ENCODE peak calls at places on chromosomes 12 and 14, in nine cellular contexts. D is uterus, R is AG09309, N is transverse colon, A is ovary, S is fibroblast of mammary gland, E is mammary epithelial cell, Q is vagina, I is testis. P is an unnamed sample.

GRCh38 chr12:103839103-103839502 is 1.9 kb downstream of the NT5DC3 start:
- DNase-seq in N (no peak), S (no peak), A (no peak), E (no peak), I (peak), D (no peak), Q (no peak), R (no peak), P (peak)

GRCh38 chr12:46089414-46090162 is 99.2 kb upstream of the SCAF11 start:
- DNase-seq in S (no peak), R (no peak), I (no peak), A (no peak), Q (no peak), E (peak), N (no peak), D (no peak), P (no peak)

GRCh38 chr14:102949801-102950451 is 27.5 kb downstream of the AMN start:
- DNase-seq in D (no peak), N (no peak), S (no peak), Q (no peak), E (no peak), R (no peak), A (no peak), I (no peak), P (no peak)

GRCh38 chr14:78790262-78790661 is 620.1 kb downstream of the NRXN3 start:
- DNase-seq in E (no peak), A (no peak), I (no peak), D (no peak), N (no peak), Q (no peak), R (no peak), S (peak), P (no peak)

GRCh38 chr12:41142376-41142775 is 45.7 kb upstream of the PDZRN4 start:
- DNase-seq in Q (no peak), R (no peak), S (no peak), A (no peak), D (no peak), I (no peak), E (no peak), N (no peak), P (no peak)

GRCh38 chr12:76201758-76202157 is 117.3 kb upstream of the NAP1L1 start:
- DNase-seq in N (no peak), S (peak), R (no peak), I (no peak), A (no peak), E (no peak), Q (no peak), D (no peak), P (no peak)

GRCh38 chr12:112389228-112389627 is 7.0 kb upstream of the HECTD4 start:
- DNase-seq in D (no peak), Q (no peak), S (no peak), N (no peak), I (no peak), A (no peak), E (no peak), R (no peak), P (no peak)

GRCh38 chr12:89243786-89244185 is 108.5 kb downstream of the DUSP6 start:
- DNase-seq in R (no peak), E (no peak), A (no peak), N (no peak), D (no peak), I (no peak), S (peak), Q (no peak), P (peak)

GRCh38 chr12:47800582-47800981 is 19.1 kb downstream of the HDAC7 start:
- DNase-seq in R (no peak), S (no peak), I (no peak), A (no peak), E (no peak), N (no peak), D (no peak), Q (no peak), P (no peak)

GRCh38 chr12:51163795-51164194 is 9.1 kb downstream of the TFCP2 start:
- DNase-seq in D (no peak), R (no peak), E (no peak), Q (no peak), S (no peak), N (no peak), I (no peak), A (no peak), P (no peak)

GRCh38 chr12:52253391-52254179 is 20.5 kb downstream of the KRT7 start:
- DNase-seq in N (no peak), S (no peak), A (no peak), E (peak), R (no peak), D (no peak), I (no peak), Q (no peak), P (no peak)

GRCh38 chr12:132172619-132173018 is 28.4 kb downstream of the NOC4L start:
- DNase-seq in R (no peak), D (no peak), E (no peak), I (no peak), S (no peak), Q (no peak), A (no peak), N (no peak), P (no peak)

GRCh38 chr12:112875608-112876007 is 31.2 kb upstream of the OAS1 start:
- DNase-seq in D (no peak), I (no peak), Q (no peak), N (no peak), R (no peak), S (no peak), E (no peak), A (no peak), P (no peak)

GRCh38 chr12:18782827-18783226 is 44.9 kb downstream of the CAPZA3 start:
- DNase-seq in N (no peak), D (no peak), S (peak), Q (no peak), R (no peak), E (no peak), A (no peak), I (no peak), P (no peak)

GRCh38 chr12:124675881-124676688 is 108.7 kb upstream of the NCOR2 start:
- DNase-seq in A (no peak), Q (no peak), I (no peak), D (no peak), N (no peak), S (peak), R (no peak), E (no peak), P (peak)

GRCh38 chr12:4809013-4809448 is 88.8 kb downstream of the GALNT8 start:
- DNase-seq in I (peak), R (no peak), D (no peak), S (no peak), N (no peak), E (no peak), A (no peak), Q (no peak), P (no peak)

GRCh38 chr14:68949236-68949965 is 29.7 kb downstream of the ACTN1 start:
- DNase-seq in N (no peak), I (no peak), R (no peak), A (no peak), D (no peak), S (peak), E (peak), Q (no peak), P (no peak)

GRCh38 chr12:127570793-127571360 is 696.1 kb upstream of the TMEM132C start:
- DNase-seq in R (no peak), I (no peak), D (no peak), S (peak), Q (no peak), E (no peak), N (no peak), A (no peak), P (no peak)

GRCh38 chr12:121034906-121035305 is 4.1 kb downstream of the OASL start:
- DNase-seq in N (no peak), I (no peak), E (no peak), Q (no peak), S (no peak), R (no peak), A (no peak), D (no peak), P (no peak)

GRCh38 chr12:121030576-121031212 is 8.4 kb downstream of the OASL start:
- DNase-seq in E (no peak), N (no peak), I (no peak), S (no peak), D (no peak), A (no peak), Q (no peak), R (no peak), P (no peak)

GRCh38 chr12:121036810-121037326 is 2.2 kb downstream of the OASL start:
- DNase-seq in R (peak), I (no peak), A (no peak), E (peak), Q (no peak), D (no peak), S (peak), N (no peak), P (peak)

GRCh38 chr12:121038861-121039654 is at the start of gene OASL:
- DNase-seq in A (no peak), S (peak), I (no peak), E (peak), N (peak), Q (no peak), R (peak), D (no peak), P (peak)

GRCh38 chr12:121033625-121034349 is 5.3 kb downstream of the OASL start:
- DNase-seq in E (peak), D (no peak), N (no peak), A (no peak), R (no peak), Q (no peak), I (no peak), S (peak), P (no peak)
- H3K4me3 ChIP-seq in E (no peak), D (no peak), N (no peak), A (no peak), R (no peak), Q (no peak), I (no peak), S (no peak), P (no peak)

GRCh38 chr12:48862691-48863090 is 3.0 kb downstream of the RND1 start:
- DNase-seq in E (no peak), D (no peak), S (no peak), N (no peak), I (no peak), R (no peak), A (no peak), Q (no peak), P (no peak)
- H3K4me3 ChIP-seq in E (no peak), D (no peak), S (no peak), N (no peak), I (no peak), R (no peak), A (no peak), Q (no peak), P (no peak)

GRCh38 chr14:93369393-93370266 is 22.6 kb downstream of the COX8C start:
- DNase-seq in R (no peak), E (peak), A (no peak), Q (no peak), S (no peak), I (no peak), N (no peak), D (no peak), P (peak)
- H3K4me3 ChIP-seq in R (no peak), E (no peak), A (no peak), Q (no peak), S (no peak), I (no peak), N (no peak), D (no peak), P (no peak)

GRCh38 chr14:31204593-31205534 is 2.7 kb downstream of the HECTD1 start:
- DNase-seq in Q (no peak), A (no peak), E (no peak), S (no peak), R (no peak), I (no peak), D (no peak), N (no peak), P (no peak)
- H3K4me3 ChIP-seq in Q (peak), A (peak), E (peak), S (peak), R (no peak), I (no peak), D (no peak), N (peak), P (peak)

DNA sequence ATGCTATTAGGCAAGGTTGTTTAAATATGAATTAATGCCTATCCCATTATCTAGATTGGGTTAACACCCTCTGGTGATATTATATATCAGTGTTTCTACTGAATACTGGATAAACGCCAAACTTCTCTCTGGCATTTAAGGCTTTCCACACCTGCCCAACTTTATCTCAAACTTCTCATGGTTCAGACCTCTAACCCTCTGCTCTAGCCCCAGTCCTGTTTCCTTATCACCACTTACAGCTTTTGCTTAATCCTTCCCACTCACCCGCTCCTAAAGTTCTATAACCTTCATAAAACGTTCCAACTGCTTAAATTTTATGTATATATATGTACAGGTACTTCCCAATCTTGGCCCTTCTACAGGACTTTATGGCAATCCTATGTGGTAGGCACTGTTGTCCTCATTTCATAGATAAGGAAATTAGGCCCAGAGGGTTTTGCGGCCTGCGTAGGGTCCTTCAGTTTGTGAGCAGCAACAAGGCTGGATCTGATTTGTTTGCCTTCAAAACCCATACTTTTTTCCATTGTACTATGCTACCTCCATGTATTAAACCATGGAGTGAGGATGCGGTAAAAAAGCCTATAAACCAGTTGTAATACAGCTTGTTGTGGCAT is 1.2 kb downstream of the LPCAT3 start:
- DNase-seq in Q (no peak), A (no peak), E (no peak), R (no peak), N (no peak), D (no peak), S (no peak), I (no peak), P (no peak)
- H3K4me3 ChIP-seq in Q (peak), A (no peak), E (peak), R (no peak), N (peak), D (no peak), S (peak), I (no peak), P (peak)

DNA sequence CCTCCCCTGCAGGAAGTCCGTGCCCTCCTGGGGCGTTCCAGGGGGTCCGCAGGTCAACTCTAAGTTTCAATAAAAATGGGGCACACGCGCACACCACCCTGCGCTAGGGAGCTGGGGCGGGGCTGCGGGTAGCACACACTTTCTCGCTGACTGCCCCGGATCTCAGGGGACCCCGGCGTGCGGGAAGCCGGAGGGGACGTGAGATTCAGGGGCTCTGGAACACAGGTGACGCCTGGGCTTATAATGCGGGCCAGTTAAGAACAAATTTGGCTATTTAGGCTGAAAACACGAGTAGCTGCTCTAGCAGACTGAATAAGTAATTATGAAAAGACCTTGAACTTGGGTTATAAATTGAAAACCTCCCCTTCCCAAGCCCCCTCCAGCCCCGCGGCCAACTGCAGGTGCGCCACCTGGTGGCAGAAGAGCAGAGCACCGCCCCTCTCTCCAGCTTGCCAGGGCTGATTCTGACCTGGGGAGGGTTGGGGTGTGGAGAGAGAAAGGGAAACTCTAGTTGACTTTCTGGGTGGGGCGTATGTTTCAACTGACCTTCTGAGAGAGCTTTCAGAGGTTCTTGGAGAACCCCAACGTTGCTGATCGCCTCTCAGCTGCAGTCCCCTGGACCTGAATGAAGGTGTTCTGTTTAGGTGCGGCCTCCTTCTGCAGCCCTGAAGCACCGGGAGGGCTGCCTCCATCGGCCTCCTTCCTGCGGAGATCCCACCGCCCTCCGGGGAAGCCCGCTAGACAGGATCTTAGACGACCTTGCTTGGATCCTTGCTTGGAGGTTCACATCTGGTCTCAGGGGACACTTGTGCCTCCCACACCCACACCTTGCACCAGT is 118.4 kb upstream of the EVL start:
- DNase-seq in Q (no peak), S (no peak), E (no peak), N (peak), R (no peak), D (no peak), I (peak), A (peak), P (no peak)
- H3K4me3 ChIP-seq in Q (no peak), S (no peak), E (no peak), N (no peak), R (no peak), D (no peak), I (no peak), A (no peak), P (no peak)

DNA sequence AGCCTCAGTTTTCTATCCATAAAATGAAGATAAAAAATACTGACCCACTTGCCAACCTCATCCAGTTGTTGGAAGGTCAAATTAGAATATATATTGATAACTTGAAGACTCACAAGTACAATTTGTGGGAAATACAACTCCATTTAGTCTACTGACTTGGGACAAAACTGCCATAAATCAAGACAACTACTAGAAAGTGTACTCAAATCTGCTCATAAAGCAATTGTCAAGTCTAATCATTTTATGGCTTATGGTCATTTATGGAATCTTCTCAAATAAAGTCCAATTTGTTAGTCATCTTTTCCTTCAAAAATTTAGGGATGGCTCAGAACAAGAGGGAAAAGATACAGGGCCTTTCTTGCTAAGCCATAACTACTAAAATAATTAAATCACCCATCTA is 7.0 kb downstream of the BTG1 start:
- DNase-seq in A (no peak), E (no peak), I (no peak), R (no peak), S (no peak), D (no peak), N (no peak), Q (no peak), P (no peak)
- H3K4me3 ChIP-seq in A (peak), E (no peak), I (no peak), R (no peak), S (no peak), D (peak), N (peak), Q (peak), P (peak)